ENCODE peak calls at places on chromosomes 5 and 9, in five cellular contexts. K, P, R, V and Z are unnamed samples.

GRCh38 chr5:126778675-126779403 is 1.9 kb downstream of the LMNB1 start:
- DNase-seq in P (no peak), V (no peak), K (no peak), R (no peak), Z (no peak)

GRCh38 chr9:69898714-69899209 is 78.1 kb downstream of the CFAP95 start:
- DNase-seq in R (no peak), V (no peak), P (peak), K (no peak), Z (no peak)

GRCh38 chr5:93899026-93899600 is 157.7 kb upstream of the POU5F2 start:
- DNase-seq in P (peak), V (no peak), K (no peak), R (no peak), Z (no peak)

GRCh38 chr5:3120013-3120412 is 368.5 kb upstream of the IRX2 start:
- DNase-seq in P (no peak), R (no peak), K (no peak), V (no peak), Z (no peak)

GRCh38 chr5:60960591-60960990 is 15.6 kb downstream of the NDUFAF2 start:
- DNase-seq in V (no peak), K (no peak), P (peak), R (no peak), Z (no peak)

GRCh38 chr9:132673355-132673754 is 3.1 kb downstream of the GTF3C4 start:
- DNase-seq in P (peak), R (no peak), V (peak), K (no peak), Z (no peak)

GRCh38 chr9:112233769-112234168 is 58.7 kb upstream of the SUSD1 start:
- DNase-seq in V (no peak), K (no peak), R (no peak), P (peak), Z (no peak)

GRCh38 chr9:137432687-137433348 is 8.3 kb downstream of the ENTPD8 start:
- DNase-seq in R (peak), K (no peak), V (no peak), P (no peak), Z (no peak)

GRCh38 chr5:104635216-104635615 is 1072.6 kb upstream of the NUDT12 start:
- DNase-seq in P (no peak), R (no peak), V (no peak), K (no peak), Z (no peak)

GRCh38 chr5:141877478-141878185 is 578 bp downstream of the PCDH1 start:
- DNase-seq in R (no peak), P (no peak), K (no peak), V (no peak), Z (peak)

GRCh38 chr5:147223343-147223742 is 11.5 kb upstream of the STK32A start:
- DNase-seq in P (no peak), K (no peak), V (no peak), R (no peak), Z (no peak)

GRCh38 chr5:6676702-6677101 is 36.5 kb upstream of the TENT4A start:
- DNase-seq in V (no peak), R (no peak), P (peak), K (no peak), Z (no peak)

GRCh38 chr9:110192531-110193326 is 15.2 kb downstream of the C9orf152 start:
- DNase-seq in K (no peak), R (no peak), V (no peak), P (peak), Z (no peak)

GRCh38 chr5:43017438-43017820 is 22.7 kb downstream of the ANXA2R start:
- DNase-seq in R (peak), V (no peak), P (peak), K (no peak), Z (no peak)

GRCh38 chr9:129275626-129276247 is 97.7 kb upstream of the IER5L start:
- DNase-seq in K (no peak), R (no peak), V (no peak), P (peak), Z (no peak)

GRCh38 chr9:5278486-5278885 is 26.0 kb downstream of the RLN2 start:
- DNase-seq in K (no peak), R (no peak), P (no peak), V (no peak), Z (no peak)

GRCh38 chr9:21873540-21874221 is 71.2 kb downstream of the MTAP start:
- DNase-seq in V (no peak), R (no peak), K (no peak), P (peak), Z (no peak)

GRCh38 chr5:77896338-77896737 is 120.2 kb upstream of the TBCA start:
- DNase-seq in P (no peak), R (no peak), V (no peak), K (no peak), Z (no peak)

GRCh38 chr5:129460951-129461815 is 1.1 kb downstream of the ADAMTS19 start:
- DNase-seq in P (peak), K (peak), V (peak), R (peak), Z (no peak)

GRCh38 chr5:73149540-73149939 is 23.5 kb upstream of the TMEM174 start:
- DNase-seq in K (no peak), V (no peak), R (no peak), P (no peak), Z (no peak)

GRCh38 chr5:168254013-168254693 is 37.3 kb upstream of the WWC1 start:
- DNase-seq in R (no peak), K (no peak), P (no peak), V (no peak), Z (no peak)

GRCh38 chr9:106928350-106928749 is 65.4 kb downstream of the ZNF462 start:
- DNase-seq in V (no peak), K (no peak), P (no peak), R (no peak), Z (no peak)

GRCh38 chr9:127847155-127847463 is 7.3 kb downstream of the ENG start:
- DNase-seq in R (peak), V (no peak), P (no peak), K (no peak), Z (no peak)

GRCh38 chr9:99509900-99510299 is 287.8 kb downstream of the SEC61B start:
- DNase-seq in K (no peak), P (no peak), V (no peak), R (no peak), Z (no peak)

GRCh38 chr9:38362912-38363588 is 29.5 kb upstream of the ALDH1B1 start:
- DNase-seq in P (peak), R (no peak), V (peak), K (peak), Z (peak)

GRCh38 chr5:127425037-127425436 is 92.4 kb upstream of the PRRC1 start:
- DNase-seq in K (no peak), P (peak), R (no peak), V (no peak), Z (no peak)

GRCh38 chr9:97412628-97413382 is 909 bp downstream of the TDRD7 start:
- DNase-seq in R (no peak), V (peak), K (no peak), P (peak), Z (no peak)